ENCODE peak calls at places on chromosomes 4 and X, in six cellular contexts. N, H, S, Q, L and F are unnamed samples.

GRCh38 chr4:168388890-168389289 is 70.3 kb upstream of the DDX60 start:
- DNase-seq in N (no peak), H (peak), S (no peak), Q (no peak), L (peak), F (no peak)

GRCh38 chrX:75596178-75596577 is 73.3 kb upstream of the ZDHHC15 start:
- DNase-seq in N (no peak), H (no peak), S (no peak), Q (no peak), L (peak), F (no peak)

GRCh38 chr4:40179360-40179759 is 17.5 kb upstream of the RHOH start:
- DNase-seq in N (no peak), H (no peak), S (no peak), Q (no peak), L (no peak), F (no peak)

GRCh38 chr4:99835942-99836341 is 19.3 kb downstream of the DAPP1 start:
- DNase-seq in N (no peak), H (no peak), S (no peak), Q (no peak), L (no peak), F (no peak)

GRCh38 chrX:25022499-25023325 is 6.9 kb upstream of the ARX start:
- DNase-seq in N (no peak), H (no peak), S (no peak), Q (no peak), L (no peak), F (no peak)

GRCh38 chr4:8905236-8905772 is 33.7 kb upstream of the HMX1 start:
- DNase-seq in N (no peak), H (no peak), S (no peak), Q (no peak), L (no peak), F (peak)

GRCh38 chrX:39777623-39778025 is 320.1 kb downstream of the BCOR start:
- DNase-seq in N (no peak), H (no peak), S (no peak), Q (no peak), L (no peak), F (no peak)

GRCh38 chr4:8021796-8022195 is 82.1 kb upstream of the AFAP1 start:
- DNase-seq in N (no peak), H (no peak), S (no peak), Q (no peak), L (no peak), F (peak)

GRCh38 chr4:81030061-81030616 is 369 bp upstream of the BMP3 start:
- DNase-seq in N (no peak), H (no peak), S (no peak), Q (no peak), L (no peak), F (no peak)

GRCh38 chr4:6309755-6310154 is 40.1 kb downstream of the WFS1 start:
- DNase-seq in N (no peak), H (no peak), S (no peak), Q (no peak), L (no peak), F (no peak)

GRCh38 chr4:113050837-113051236 is 1.4 kb downstream of the ANK2 start:
- DNase-seq in N (no peak), H (no peak), S (no peak), Q (no peak), L (no peak), F (no peak)

GRCh38 chr4:113052379-113052951 is 3.0 kb downstream of the ANK2 start:
- DNase-seq in N (no peak), H (peak), S (no peak), Q (no peak), L (peak), F (no peak)

GRCh38 chr4:113051361-113051760 is 1.9 kb downstream of the ANK2 start:
- DNase-seq in N (no peak), H (no peak), S (no peak), Q (no peak), L (no peak), F (no peak)

GRCh38 chr4:113049421-113050355 is at the start of gene ANK2:
- DNase-seq in N (no peak), H (peak), S (no peak), Q (no peak), L (peak), F (no peak)

DNA sequence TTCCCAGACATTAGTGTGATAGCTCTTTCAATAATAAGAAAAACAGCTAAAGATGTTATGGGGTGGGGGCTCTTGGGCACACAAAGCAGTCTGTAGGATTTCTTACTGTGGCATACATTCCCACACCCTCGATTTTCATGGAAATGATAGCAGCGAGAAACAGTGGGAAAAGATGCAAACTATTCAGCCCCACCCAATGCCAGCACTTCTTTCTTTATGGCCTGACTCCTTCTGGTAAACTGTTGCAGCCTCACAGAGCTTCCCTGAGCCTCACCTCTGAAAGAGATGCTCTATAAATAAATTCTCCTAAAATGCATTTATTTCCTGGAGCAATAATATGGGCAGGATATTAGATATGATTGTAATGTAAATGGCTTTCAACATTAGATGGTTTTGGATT is 908 bp downstream of the ANK2 start:
- DNase-seq in N (no peak), H (no peak), S (no peak), Q (no peak), L (no peak), F (no peak)
- H3K4me3 ChIP-seq in N (no peak), H (no peak), S (no peak), Q (no peak), L (no peak), F (no peak)

GRCh38 chrX:110211340-110211739 is 106.5 kb downstream of the AMMECR1 start:
- DNase-seq in N (no peak), H (no peak), S (no peak), Q (no peak), L (no peak), F (no peak)
- H3K4me3 ChIP-seq in N (no peak), H (no peak), S (no peak), Q (no peak), L (no peak), F (no peak)

GRCh38 chrX:96861661-96862060 is 22.0 kb upstream of the RPA4 start:
- DNase-seq in N (no peak), H (no peak), S (no peak), Q (no peak), L (no peak), F (no peak)

GRCh38 chrX:96861228-96861627 is 22.5 kb upstream of the RPA4 start:
- DNase-seq in N (no peak), H (no peak), S (no peak), Q (no peak), L (no peak), F (no peak)
- H3K4me3 ChIP-seq in N (no peak), H (no peak), S (no peak), Q (no peak), L (no peak), F (no peak)

GRCh38 chr4:139764686-139765085 is 99.1 kb downstream of the MGST2 start:
- DNase-seq in N (no peak), H (no peak), S (no peak), Q (no peak), L (no peak), F (no peak)

GRCh38 chr4:139764192-139764591 is 98.6 kb downstream of the MGST2 start:
- DNase-seq in N (no peak), H (no peak), S (no peak), Q (no peak), L (no peak), F (no peak)

GRCh38 chr4:139763205-139763604 is 97.6 kb downstream of the MGST2 start:
- DNase-seq in N (no peak), H (no peak), S (no peak), Q (no peak), L (no peak), F (no peak)

GRCh38 chr4:139762715-139763114 is 97.1 kb downstream of the MGST2 start:
- DNase-seq in N (no peak), H (no peak), S (no peak), Q (no peak), L (peak), F (no peak)

DNA sequence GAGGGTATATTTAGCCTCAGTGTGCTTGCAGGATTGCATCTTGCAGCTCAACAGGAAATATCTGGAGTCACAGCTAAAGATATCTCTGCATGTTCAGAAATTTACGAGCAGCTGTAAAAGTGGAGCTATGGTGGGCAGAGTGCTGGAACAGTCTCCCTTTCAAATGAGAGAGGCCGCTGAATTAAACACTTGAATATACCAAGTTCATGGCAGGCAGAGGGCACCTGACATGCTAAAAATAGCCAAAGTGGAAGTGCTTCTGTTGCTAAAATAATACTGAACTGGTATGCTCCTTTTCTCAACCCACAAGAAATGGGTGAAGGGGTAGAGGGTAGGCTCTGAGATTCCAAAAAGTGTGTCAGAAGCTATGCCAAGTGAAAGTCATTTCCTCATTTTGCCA is 98.0 kb downstream of the MGST2 start:
- DNase-seq in N (no peak), H (no peak), S (no peak), Q (no peak), L (no peak), F (no peak)
- H3K4me3 ChIP-seq in N (no peak), H (no peak), S (no peak), Q (no peak), L (no peak), F (peak)

GRCh38 chrX:119948381-119948780 is 4.8 kb upstream of the NKAP start:
- DNase-seq in N (no peak), H (no peak), S (no peak), Q (no peak), L (no peak), F (no peak)

GRCh38 chrX:119954374-119954773 is 10.8 kb upstream of the NKAP start:
- DNase-seq in N (no peak), H (no peak), S (no peak), Q (no peak), L (no peak), F (no peak)
- H3K4me3 ChIP-seq in N (no peak), H (no peak), S (no peak), Q (no peak), L (no peak), F (no peak)

DNA sequence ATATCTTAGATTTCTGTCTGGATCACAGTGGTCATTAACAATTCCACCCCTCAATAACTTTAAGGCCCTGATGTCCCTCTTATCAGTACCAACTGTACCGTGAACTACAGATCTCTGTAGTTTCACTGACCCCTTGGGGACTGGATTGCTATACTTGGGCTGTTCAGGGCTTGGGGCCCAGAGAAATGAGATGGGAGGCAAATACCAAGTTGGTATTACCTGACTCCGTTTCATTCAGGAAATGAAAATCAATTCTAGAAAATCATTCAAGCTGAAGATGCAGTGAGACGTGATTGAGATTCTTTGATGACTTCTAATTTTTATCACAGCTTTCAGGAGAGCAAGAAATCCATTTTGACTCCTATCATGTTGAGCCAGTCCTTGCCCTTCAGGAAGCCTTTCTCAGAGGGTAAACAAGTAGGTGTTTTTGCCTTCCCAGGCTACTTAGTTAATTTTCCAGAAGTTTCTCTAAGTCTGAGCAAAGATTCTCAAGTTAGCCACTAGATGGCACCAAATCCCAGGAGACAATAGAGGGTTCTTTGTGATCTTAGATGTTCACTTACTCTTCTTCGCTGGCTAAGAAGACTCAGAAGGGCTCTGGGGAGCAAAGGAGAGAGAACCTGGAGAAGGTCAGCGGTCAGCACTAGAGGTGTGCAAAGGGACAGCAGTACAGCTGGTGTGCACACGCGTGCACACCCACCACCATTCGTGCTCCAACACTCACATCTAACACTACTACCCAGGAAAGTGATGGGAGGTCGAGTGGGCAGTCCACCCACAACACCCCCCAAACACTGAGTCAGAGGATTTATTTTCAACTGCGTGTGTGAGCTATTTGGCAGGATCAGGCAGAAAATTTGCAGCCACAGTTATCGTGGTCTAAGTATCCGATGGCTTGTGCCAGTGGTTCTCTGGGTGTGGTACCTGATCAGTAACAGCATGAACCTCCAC is 7.4 kb downstream of the HNRNPH2 start:
- DNase-seq in N (no peak), H (peak), S (peak), Q (peak), L (peak), F (no peak)
- H3K4me3 ChIP-seq in N (no peak), H (no peak), S (no peak), Q (no peak), L (no peak), F (no peak)

GRCh38 chrX:144709841-144710240 is 537.5 kb upstream of the SPANXN1 start:
- DNase-seq in N (no peak), H (no peak), S (no peak), Q (no peak), L (peak), F (no peak)

GRCh38 chrX:144716187-144716586 is 531.1 kb upstream of the SPANXN1 start:
- DNase-seq in N (no peak), H (no peak), S (no peak), Q (no peak), L (peak), F (no peak)

GRCh38 chrX:144717682-144718081 is 529.6 kb upstream of the SPANXN1 start:
- DNase-seq in N (no peak), H (no peak), S (no peak), Q (no peak), L (no peak), F (no peak)

DNA sequence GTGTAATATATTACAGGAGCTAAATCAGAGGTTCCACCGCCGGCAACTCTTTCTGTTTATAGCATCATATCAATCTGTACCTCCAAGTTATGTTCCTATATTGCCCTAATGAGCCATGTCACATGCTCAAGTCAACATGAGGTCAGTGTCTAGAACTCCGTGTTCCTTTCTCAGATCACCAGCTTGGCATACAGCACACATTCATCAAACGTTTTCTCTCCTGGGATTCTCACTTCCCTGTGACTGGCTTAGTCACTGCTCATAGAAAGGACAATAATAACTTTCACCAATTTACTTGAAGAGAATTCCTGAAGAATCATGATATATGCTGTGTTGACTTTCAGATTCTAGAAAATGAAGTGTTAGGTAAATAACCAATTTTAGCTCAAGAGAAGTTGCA is 531.9 kb upstream of the SPANXN1 start:
- DNase-seq in N (no peak), H (no peak), S (no peak), Q (no peak), L (peak), F (no peak)
- H3K4me3 ChIP-seq in N (no peak), H (no peak), S (no peak), Q (no peak), L (no peak), F (no peak)